ENCODE peak calls at places on chromosomes 7 and 10, in five cellular contexts. One of them, this sample, is unnamed.

GRCh38 chr7:118153551-118154177 is 30.3 kb upstream of the LSM8 start:
- DNase-seq in MCF 10A: peak
- DNase-seq in lower lobe of right lung: no peak
- DNase-seq in heart left ventricle: no peak
- DNase-seq in left lung: no peak
- DNase-seq in this sample: no peak

GRCh38 chr7:158074896-158075632 is 512.6 kb downstream of the PTPRN2 start:
- DNase-seq in MCF 10A: no peak
- DNase-seq in left lung: peak
- DNase-seq in heart left ventricle: no peak
- DNase-seq in lower lobe of right lung: no peak
- DNase-seq in this sample: peak

GRCh38 chr10:97067716-97068391 is 117.9 kb downstream of the SLIT1 start:
- DNase-seq in left lung: no peak
- DNase-seq in heart left ventricle: no peak
- DNase-seq in lower lobe of right lung: no peak
- DNase-seq in MCF 10A: no peak
- DNase-seq in this sample: no peak

GRCh38 chr7:142685877-142686508 is 63.3 kb upstream of the PRSS1 start:
- DNase-seq in lower lobe of right lung: no peak
- DNase-seq in heart left ventricle: no peak
- DNase-seq in MCF 10A: no peak
- DNase-seq in left lung: no peak
- DNase-seq in this sample: no peak

GRCh38 chr7:259751-260405 is 30.1 kb upstream of the FOXL3 start:
- DNase-seq in MCF 10A: no peak
- DNase-seq in left lung: peak
- DNase-seq in heart left ventricle: peak
- DNase-seq in lower lobe of right lung: peak
- DNase-seq in this sample: peak

GRCh38 chr7:94301024-94301588 is 93.6 kb upstream of the COL1A2 start:
- DNase-seq in lower lobe of right lung: peak
- DNase-seq in left lung: peak
- DNase-seq in MCF 10A: peak
- DNase-seq in heart left ventricle: peak
- DNase-seq in this sample: peak

GRCh38 chr7:83468251-83468739 is 180.6 kb downstream of the SEMA3E start:
- DNase-seq in lower lobe of right lung: peak
- DNase-seq in MCF 10A: peak
- DNase-seq in left lung: peak
- DNase-seq in heart left ventricle: peak
- DNase-seq in this sample: peak

GRCh38 chr10:91603173-91603572 is 29.7 kb downstream of the PPP1R3C start:
- DNase-seq in lower lobe of right lung: no peak
- DNase-seq in left lung: no peak
- DNase-seq in MCF 10A: no peak
- DNase-seq in heart left ventricle: no peak
- DNase-seq in this sample: no peak

GRCh38 chr10:74150151-74151056 is at the start of gene AP3M1:
- DNase-seq in left lung: peak
- DNase-seq in heart left ventricle: peak
- DNase-seq in lower lobe of right lung: peak
- DNase-seq in MCF 10A: no peak
- DNase-seq in this sample: peak

GRCh38 chr10:27911645-27912044 is 87.2 kb downstream of the ODAD2 start:
- DNase-seq in left lung: no peak
- DNase-seq in MCF 10A: no peak
- DNase-seq in lower lobe of right lung: no peak
- DNase-seq in heart left ventricle: no peak
- DNase-seq in this sample: no peak

GRCh38 chr10:79179404-79180309 is 110.9 kb downstream of the ZMIZ1 start:
- DNase-seq in heart left ventricle: no peak
- DNase-seq in left lung: peak
- DNase-seq in MCF 10A: no peak
- DNase-seq in lower lobe of right lung: no peak
- DNase-seq in this sample: no peak
- TF ChIP-seq CTCF in heart left ventricle: no peak
- TF ChIP-seq CTCF in left lung: no peak
- TF ChIP-seq CTCF in MCF 10A: no peak
- TF ChIP-seq CTCF in lower lobe of right lung: no peak
- TF ChIP-seq CTCF in this sample: no peak

DNA sequence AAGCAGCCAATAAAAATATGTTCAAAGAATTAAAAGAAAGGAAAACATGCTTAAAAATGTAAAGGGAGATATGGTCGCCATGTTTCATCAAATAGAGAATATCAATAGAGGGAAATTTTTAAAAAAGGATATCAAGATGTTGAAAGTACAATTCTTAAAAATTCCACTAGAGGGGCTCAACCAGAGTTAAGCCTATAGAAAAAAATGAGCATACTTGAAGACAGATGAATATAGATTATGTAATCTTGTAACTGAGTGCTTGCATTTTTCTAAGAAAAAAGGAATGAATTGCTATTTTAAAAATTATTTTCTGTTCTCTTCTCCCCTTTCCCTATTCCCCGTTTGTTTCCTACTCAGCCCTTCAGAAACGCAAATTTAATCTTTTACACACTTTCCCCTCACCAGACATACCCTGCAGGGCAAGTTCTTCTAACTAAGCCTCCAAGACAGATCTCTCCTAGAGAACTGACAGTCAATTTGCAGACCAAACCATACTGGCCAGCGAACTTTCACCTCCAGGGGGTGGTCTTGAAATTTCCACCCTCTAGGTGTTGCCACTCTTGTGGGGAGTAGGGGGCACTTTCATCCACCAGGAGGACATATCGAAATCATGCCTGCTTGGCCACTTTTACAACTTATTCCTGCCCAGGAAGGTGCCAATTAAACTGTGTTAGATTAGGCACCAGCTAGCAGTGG is 67.7 kb downstream of the NSUN6 start:
- DNase-seq in left lung: no peak
- DNase-seq in heart left ventricle: no peak
- DNase-seq in lower lobe of right lung: no peak
- DNase-seq in MCF 10A: peak
- DNase-seq in this sample: no peak
- TF ChIP-seq CTCF in left lung: no peak
- TF ChIP-seq CTCF in heart left ventricle: no peak
- TF ChIP-seq CTCF in lower lobe of right lung: no peak
- TF ChIP-seq CTCF in MCF 10A: peak
- TF ChIP-seq CTCF in this sample: peak

DNA sequence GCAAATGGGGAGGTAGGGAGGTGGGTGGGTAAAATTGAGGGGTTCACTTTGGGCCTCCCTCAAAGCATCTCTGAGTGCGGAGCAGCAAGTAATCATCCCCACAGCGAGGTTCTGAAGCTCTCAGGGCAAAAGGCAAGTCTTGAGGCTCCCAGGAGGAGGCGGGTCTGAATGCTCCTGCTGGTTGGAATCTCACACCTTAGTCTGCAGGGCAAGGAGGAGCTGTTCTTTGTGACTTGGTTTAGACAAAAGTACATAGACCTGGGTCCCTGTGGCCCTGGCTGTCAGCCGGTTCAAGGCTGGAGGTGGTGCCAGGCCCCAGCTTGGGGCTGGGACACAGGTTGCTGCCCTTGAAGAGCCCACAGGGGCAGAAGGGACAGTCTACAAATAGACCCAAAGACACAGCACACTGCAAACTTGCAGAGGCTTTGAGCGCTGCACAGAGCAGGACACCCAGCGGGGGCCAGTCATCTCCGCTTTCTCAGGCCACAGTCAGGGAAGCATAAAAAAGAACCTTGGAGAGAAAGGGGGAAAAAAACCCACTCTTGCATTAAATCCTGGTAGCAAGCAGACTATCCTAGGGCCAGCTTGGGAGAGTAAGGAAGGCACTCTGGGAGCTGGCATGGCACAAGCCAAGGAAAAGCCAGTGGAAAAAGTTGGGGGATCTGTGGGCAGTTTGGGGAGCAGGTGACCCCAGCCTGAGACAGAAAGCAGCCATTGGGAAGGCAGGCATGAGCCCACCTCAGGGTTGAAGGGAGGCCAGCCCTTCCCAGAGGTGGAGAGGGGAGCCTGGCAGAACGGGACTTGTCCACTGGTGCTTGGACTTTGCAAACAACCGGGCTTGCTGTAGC is 928 bp upstream of the C10orf71 start:
- DNase-seq in MCF 10A: no peak
- DNase-seq in heart left ventricle: peak
- DNase-seq in lower lobe of right lung: no peak
- DNase-seq in left lung: no peak
- DNase-seq in this sample: no peak
- TF ChIP-seq CTCF in MCF 10A: no peak
- TF ChIP-seq CTCF in heart left ventricle: no peak
- TF ChIP-seq CTCF in lower lobe of right lung: no peak
- TF ChIP-seq CTCF in left lung: no peak
- TF ChIP-seq CTCF in this sample: no peak

DNA sequence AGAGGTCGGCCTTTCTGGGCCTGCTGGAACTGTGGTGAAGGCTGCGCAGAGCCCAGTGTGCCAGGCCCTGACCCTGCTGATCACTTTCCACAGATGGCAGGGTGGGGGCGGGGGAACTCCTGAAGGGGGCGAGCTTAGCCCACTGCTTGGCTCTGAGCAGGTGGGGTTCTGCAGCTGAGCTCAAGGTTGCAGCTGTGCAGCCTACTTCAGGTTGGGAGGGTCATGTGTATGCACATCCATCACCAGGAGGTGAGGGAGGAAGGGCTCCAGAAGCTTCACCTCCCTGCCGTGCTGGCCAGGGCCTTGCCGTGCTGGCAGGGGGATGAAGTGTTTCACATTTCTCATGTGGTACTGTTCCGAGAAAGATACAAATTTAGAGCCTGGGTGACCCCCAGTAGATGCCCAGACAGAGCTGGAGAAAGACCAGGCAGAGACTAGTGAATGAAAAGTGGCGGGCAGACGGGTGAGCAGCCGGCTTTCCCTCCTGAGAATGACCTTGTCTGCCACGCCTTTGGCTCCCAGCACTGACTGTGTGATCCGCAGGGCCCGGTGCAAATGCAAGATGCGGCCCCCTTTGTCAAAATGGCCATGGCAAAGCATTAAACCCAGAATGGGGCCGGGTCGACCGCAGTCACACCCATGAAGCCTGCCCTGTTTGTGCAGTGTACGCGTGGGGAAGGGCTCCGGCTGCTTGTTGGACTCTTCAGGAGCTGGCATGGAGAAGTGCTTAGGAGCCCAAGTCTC is 25.2 kb downstream of the FAM241B start:
- DNase-seq in heart left ventricle: no peak
- DNase-seq in MCF 10A: no peak
- DNase-seq in left lung: no peak
- DNase-seq in lower lobe of right lung: no peak
- DNase-seq in this sample: no peak
- TF ChIP-seq CTCF in heart left ventricle: no peak
- TF ChIP-seq CTCF in MCF 10A: no peak
- TF ChIP-seq CTCF in left lung: no peak
- TF ChIP-seq CTCF in lower lobe of right lung: no peak
- TF ChIP-seq CTCF in this sample: no peak